ENCODE peak calls at places on chromosomes 7 and 10, in four cellular contexts. T, R, G and S are unnamed samples.

GRCh38 chr7:79410345-79410744 is 43.1 kb downstream of the MAGI2 start:
- DNase-seq in R (no peak), T (no peak), G (no peak), S (no peak)

GRCh38 chr7:42283553-42283952 is 46.5 kb upstream of the GLI3 start:
- DNase-seq in R (no peak), G (no peak), T (no peak), S (no peak)

GRCh38 chr10:124878457-124878739 is 63.5 kb upstream of the ZRANB1 start:
- DNase-seq in R (no peak), G (no peak), T (no peak), S (no peak)

GRCh38 chr10:67079126-67079525 is 153.3 kb downstream of the LRRTM3 start:
- DNase-seq in T (peak; percentile 20), G (no peak), R (no peak), S (no peak)

GRCh38 chr10:21084700-21085099 is 187.6 kb upstream of the NEBL start:
- DNase-seq in R (no peak), T (no peak), G (no peak), S (no peak)

GRCh38 chr10:104441601-104442000 is 88.0 kb downstream of the CFAP58 start:
- DNase-seq in R (no peak), T (no peak), G (no peak), S (no peak)

GRCh38 chr7:79245623-79246249 is 207.7 kb downstream of the MAGI2 start:
- DNase-seq in T (no peak), G (peak; percentile 3), R (no peak), S (no peak)

GRCh38 chr10:3566627-3567026 is 218.4 kb downstream of the KLF6 start:
- DNase-seq in G (no peak), T (no peak), R (no peak), S (no peak)

GRCh38 chr7:30183712-30184372 is 49.1 kb downstream of the MTURN start:
- DNase-seq in G (no peak), R (no peak), T (no peak), S (no peak)

GRCh38 chr7:113810108-113810748 is 108.6 kb downstream of the PPP1R3A start:
- DNase-seq in R (no peak), T (no peak), G (no peak), S (no peak)

GRCh38 chr7:92783260-92783911 is 53.0 kb downstream of the CDK6 start:
- DNase-seq in G (no peak), T (no peak), R (no peak), S (no peak)

GRCh38 chr10:59704644-59705043 is 5.0 kb downstream of the SLC16A9 start:
- DNase-seq in T (no peak), G (no peak), R (no peak), S (no peak)

GRCh38 chr10:59698326-59698725 is 11.3 kb downstream of the SLC16A9 start:
- DNase-seq in R (no peak), T (no peak), G (no peak), S (no peak)

GRCh38 chr10:59694936-59695335 is 14.7 kb downstream of the SLC16A9 start:
- DNase-seq in G (no peak), T (no peak), R (no peak), S (no peak)

GRCh38 chr10:59702347-59702746 is 7.3 kb downstream of the SLC16A9 start:
- DNase-seq in G (peak; percentile 85), R (no peak), T (no peak), S (no peak)

GRCh38 chr10:59700709-59701108 is 8.9 kb downstream of the SLC16A9 start:
- DNase-seq in G (no peak), R (no peak), T (no peak), S (no peak)
- TF ChIP-seq CTCF in G (no peak), R (no peak), T (no peak), S (no peak)

GRCh38 chr7:137506031-137506430 is 162.5 kb upstream of the PTN start:
- DNase-seq in G (no peak), R (no peak), T (no peak), S (no peak)

GRCh38 chr7:137501561-137501960 is 158.0 kb upstream of the PTN start:
- DNase-seq in G (no peak), R (no peak), T (no peak), S (no peak)

GRCh38 chr7:137513091-137513490 is 169.6 kb upstream of the PTN start:
- DNase-seq in G (no peak), T (no peak), R (no peak), S (no peak)

GRCh38 chr7:137508437-137509175 is 165.1 kb upstream of the PTN start:
- DNase-seq in R (no peak), G (no peak), T (no peak), S (no peak)

DNA sequence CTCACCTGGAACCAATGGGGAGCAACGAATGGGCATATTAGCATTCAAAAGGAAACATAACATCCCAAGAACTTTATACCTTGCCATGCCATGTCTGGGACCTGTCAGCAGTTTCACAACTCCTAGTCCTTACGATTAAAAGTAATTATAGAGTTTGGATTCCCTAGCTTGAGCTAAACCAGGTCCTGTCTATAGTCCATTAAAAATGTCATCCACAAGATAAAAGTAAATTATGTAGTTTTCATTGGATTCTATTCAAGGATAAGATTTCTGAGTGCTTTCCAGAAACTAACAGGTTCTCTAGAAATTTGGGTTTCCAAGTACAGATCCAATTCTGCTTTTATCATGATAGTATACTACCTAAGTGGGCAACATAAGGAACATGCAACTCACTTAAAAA is 163.6 kb upstream of the PTN start:
- DNase-seq in R (no peak), G (no peak), T (no peak), S (no peak)
- TF ChIP-seq CTCF in R (no peak), G (no peak), T (no peak), S (no peak)

GRCh38 chr10:114437456-114438292 is 33.4 kb upstream of the AFAP1L2 start:
- DNase-seq in G (peak; percentile 12), R (no peak), T (no peak), S (no peak)
- TF ChIP-seq CTCF in G (no peak), R (peak; percentile 63), T (peak; percentile 37), S (peak; percentile 11)

DNA sequence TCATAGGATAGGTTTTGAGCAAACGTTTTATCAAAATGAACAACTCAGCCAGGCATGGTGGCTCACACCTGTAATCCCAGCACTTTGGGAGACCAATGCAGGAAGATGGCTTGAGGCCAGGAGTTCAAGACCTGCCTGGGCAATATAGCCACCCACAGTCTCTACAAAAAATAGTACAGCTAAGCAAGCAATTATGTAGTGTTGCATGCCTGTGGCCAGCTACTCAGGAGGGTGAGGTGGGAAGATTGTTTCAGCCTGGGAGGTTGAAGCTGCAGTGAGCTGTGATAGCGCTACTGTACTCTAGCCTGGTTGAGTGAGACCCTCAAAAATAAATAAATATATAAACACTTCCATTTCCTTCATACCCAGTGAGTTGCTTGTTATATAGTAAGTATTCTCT is 67.1 kb downstream of the LSMEM1 start:
- DNase-seq in T (no peak), G (no peak), R (no peak), S (no peak)
- TF ChIP-seq CTCF in T (no peak), G (no peak), R (no peak), S (no peak)

GRCh38 chr7:34425631-34426384 is 232.2 kb upstream of the NPSR1 start:
- DNase-seq in T (no peak), R (no peak), G (peak; percentile 75), S (no peak)

GRCh38 chr7:34425194-34425593 is 232.8 kb upstream of the NPSR1 start:
- DNase-seq in R (no peak), T (no peak), G (peak; percentile 39), S (no peak)

GRCh38 chr7:34430456-34430855 is 227.6 kb upstream of the NPSR1 start:
- DNase-seq in T (no peak), G (peak; percentile 41), R (no peak), S (no peak)
- TF ChIP-seq CTCF in T (no peak), G (peak; percentile 56), R (peak; percentile 46), S (no peak)

GRCh38 chr10:132296671-132297443 is 10.9 kb downstream of the STK32C start:
- DNase-seq in T (no peak), R (no peak), G (no peak), S (no peak)

GRCh38 chr10:132299381-132300336 is 8.1 kb downstream of the STK32C start:
- DNase-seq in G (no peak), T (no peak), R (no peak), S (no peak)

GRCh38 chr10:132294561-132295320 is 13.0 kb downstream of the STK32C start:
- DNase-seq in R (no peak), G (no peak), T (peak; percentile 13), S (no peak)

GRCh38 chr10:132298038-132298935 is 9.5 kb downstream of the STK32C start:
- DNase-seq in R (no peak), G (no peak), T (no peak), S (no peak)

DNA sequence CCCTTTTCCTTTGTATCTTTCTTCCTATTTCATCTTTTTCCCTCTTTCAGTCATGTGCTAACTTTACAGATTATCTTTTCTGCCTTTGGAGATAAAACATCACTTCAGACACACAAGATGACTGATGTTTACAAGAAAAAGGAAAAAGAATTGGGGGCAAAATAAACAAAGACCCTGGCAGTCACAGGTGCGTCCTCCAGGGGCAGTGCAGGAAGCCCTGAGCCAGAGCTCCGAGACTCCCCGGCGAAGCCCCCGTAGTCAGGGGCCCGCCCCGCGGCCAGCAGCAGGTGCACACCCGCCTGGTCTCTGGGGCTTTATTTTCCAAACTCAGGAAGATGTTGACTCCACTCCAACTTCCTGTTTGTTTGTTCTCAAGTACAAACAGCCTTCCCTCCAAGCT is 10.2 kb downstream of the STK32C start:
- DNase-seq in R (no peak), G (no peak), T (no peak), S (no peak)
- TF ChIP-seq CTCF in R (no peak), G (no peak), T (no peak), S (no peak)